ENCODE peak calls at places on chromosome 13, in seven cellular contexts. R is stomach, E is endodermal cell, C is pancreas, G is heart left ventricle, H is OCI-LY7, X is left ventricle myocardium inferior. D is an unnamed sample.

GRCh38 chr13:100517706-100518105 is 70.9 kb downstream of the GGACT start:
- DNase-seq in E (peak; percentile 39), R (no peak), X (no peak), G (no peak), H (no peak), C (no peak), D (no peak)

GRCh38 chr13:113114511-113115362 is 7.9 kb upstream of the F10 start:
- DNase-seq in E (peak; percentile 24), G (peak; percentile 0), H (no peak), R (peak; percentile 20), C (peak; percentile 51), X (no peak), D (no peak)

GRCh38 chr13:27496851-27497250 is 46.5 kb upstream of the MTIF3 start:
- DNase-seq in X (no peak), C (no peak), E (no peak), R (no peak), H (no peak), G (no peak), D (no peak)

GRCh38 chr13:112446867-112447266 is 70.7 kb downstream of the SPACA7 start:
- DNase-seq in G (no peak), E (peak; percentile 29), H (no peak), C (peak; percentile 49), X (no peak), R (no peak), D (no peak)

GRCh38 chr13:77857810-77858209 is 60.8 kb downstream of the EDNRB start:
- DNase-seq in G (no peak), H (no peak), R (no peak), X (no peak), C (no peak), E (no peak), D (no peak)

GRCh38 chr13:48186722-48187121 is 46.3 kb upstream of the ITM2B start:
- DNase-seq in X (no peak), R (no peak), C (no peak), E (no peak), H (no peak), G (no peak), D (no peak)

GRCh38 chr13:75222031-75222430 is 259.9 kb downstream of the TBC1D4 start:
- DNase-seq in E (no peak), C (no peak), H (no peak), R (no peak), G (no peak), X (no peak), D (peak; percentile 24)

GRCh38 chr13:73981595-73981994 is 152.6 kb downstream of the KLF12 start:
- DNase-seq in C (no peak), R (no peak), E (no peak), G (no peak), X (no peak), H (no peak), D (no peak)

GRCh38 chr13:47983070-47983469 is 18.0 kb downstream of the SUCLA2 start:
- DNase-seq in X (no peak), H (no peak), E (no peak), C (no peak), R (no peak), G (no peak), D (no peak)

GRCh38 chr13:79227418-79227817 is 178.6 kb downstream of the RBM26 start:
- DNase-seq in R (no peak), X (no peak), H (no peak), C (no peak), G (no peak), E (no peak), D (no peak)

GRCh38 chr13:47499358-47500150 is 501.5 kb downstream of the SUCLA2 start:
- DNase-seq in E (no peak), X (no peak), H (no peak), G (no peak), C (no peak), R (no peak), D (no peak)

GRCh38 chr13:49248433-49249002 is 793 bp downstream of the CDADC1 start:
- DNase-seq in H (peak; percentile 30), G (no peak), R (no peak), X (no peak), C (no peak), E (no peak), D (no peak)

GRCh38 chr13:93466502-93467036 is 240.0 kb downstream of the GPC6 start:
- DNase-seq in E (no peak), H (no peak), X (no peak), C (no peak), R (no peak), G (no peak), D (no peak)

GRCh38 chr13:67123165-67123564 is 107.0 kb downstream of the PCDH9 start:
- DNase-seq in R (peak; percentile 34), G (no peak), X (no peak), C (no peak), H (peak; percentile 31), E (no peak), D (no peak)

GRCh38 chr13:57264965-57265364 is 98.0 kb downstream of the PRR20E start:
- DNase-seq in G (no peak), C (no peak), R (no peak), E (no peak), X (no peak), H (no peak), D (no peak)

GRCh38 chr13:95564091-95564490 is 11.6 kb downstream of the CLDN10 start:
- DNase-seq in H (no peak), C (no peak), X (no peak), R (no peak), E (no peak), G (no peak), D (no peak)

GRCh38 chr13:94656766-94657165 is 55.1 kb downstream of the GPR180 start:
- DNase-seq in C (no peak), X (no peak), R (no peak), G (no peak), H (no peak), E (no peak), D (no peak)

GRCh38 chr13:50290186-50290585 is 274.9 kb downstream of the KCNRG start:
- DNase-seq in E (no peak), R (no peak), G (no peak), H (no peak), C (no peak), X (no peak), D (no peak)

GRCh38 chr13:106536244-106537034 is 977 bp upstream of the EFNB2 start:
- DNase-seq in C (peak; percentile 100), R (peak; percentile 93), G (peak; percentile 90), X (peak; percentile 90), E (peak; percentile 97), H (peak; percentile 80), D (peak; percentile 96)

GRCh38 chr13:106533940-106534843 is 1.3 kb downstream of the EFNB2 start:
- DNase-seq in G (peak; percentile 42), X (peak; percentile 28), C (peak; percentile 70), H (no peak), R (peak; percentile 53), E (peak; percentile 79), D (peak; percentile 50)

GRCh38 chr13:106533101-106533939 is 2.1 kb downstream of the EFNB2 start:
- DNase-seq in H (no peak), C (peak; percentile 91), R (peak; percentile 86), G (peak; percentile 85), E (peak; percentile 93), X (peak; percentile 81), D (peak; percentile 86)

GRCh38 chr13:106535552-106536243 is at the start of gene EFNB2:
- DNase-seq in R (peak; percentile 93), X (peak; percentile 88), C (peak; percentile 95), E (peak; percentile 95), G (peak; percentile 91), H (peak; percentile 89), D (peak; percentile 90)

GRCh38 chr13:106534844-106535551 is 464 bp downstream of the EFNB2 start:
- DNase-seq in X (peak; percentile 17), G (no peak), C (peak; percentile 72), H (peak; percentile 4), R (peak; percentile 35), E (peak; percentile 72), D (peak; percentile 49)
- H3K4me3 ChIP-seq in X (peak overlapping the region; percentile 77), G (peak overlapping the region; percentile 76), C (peak overlapping the region; percentile 71), H (peak overlapping the region; percentile 68), R (peak overlapping the region; percentile 66), E (peak overlapping the region; percentile 82), D (peak overlapping the region; percentile 88)

GRCh38 chr13:98997738-98998641 is 20.1 kb upstream of the DOCK9 start:
- DNase-seq in G (no peak), E (peak; percentile 30), H (no peak), C (no peak), R (no peak), X (no peak), D (no peak)
- H3K4me1 ChIP-seq in G (peaks cover 29% of the 10 kb centered on the region), E (peaks cover 5% of the 10 kb centered on the region), H (peaks cover 14% of the 10 kb centered on the region), C (no peaks in the 10 kb centered on the region), R (peaks cover 28% of the 10 kb centered on the region), X (peaks cover 60% of the 10 kb centered on the region), D (peaks cover 11% of the 10 kb centered on the region)

DNA sequence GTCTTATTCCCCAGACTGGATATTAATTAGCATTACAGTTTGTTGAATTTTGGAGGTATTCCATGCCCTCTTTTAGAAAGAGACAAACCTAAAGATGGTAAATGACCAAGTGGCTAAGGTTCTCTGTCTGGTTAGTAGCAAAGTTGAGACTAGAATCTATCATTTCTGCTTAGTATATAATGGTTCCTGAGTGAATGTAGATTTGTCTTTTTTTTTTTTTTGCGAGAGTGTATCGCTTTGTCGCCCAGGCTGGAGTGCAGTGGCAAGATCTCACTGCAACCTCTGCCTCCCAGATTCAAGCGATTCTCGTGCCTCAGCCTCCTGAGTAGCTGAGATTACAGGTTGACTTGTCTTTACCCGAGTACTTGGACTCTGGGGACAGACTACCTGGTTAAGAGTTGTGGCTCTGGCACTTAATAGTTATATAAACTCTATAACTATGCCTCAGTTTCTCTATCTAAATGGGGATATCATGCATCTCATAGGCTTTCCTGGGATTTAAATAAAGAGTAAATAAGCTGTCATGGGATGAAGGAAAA is 2.7 kb downstream of the NAA16 start:
- DNase-seq in E (no peak), G (no peak), X (no peak), C (no peak), R (no peak), H (no peak), D (no peak)
- H3K4me3 ChIP-seq in E (peak overlapping the region; percentile 99), G (peak overlapping the region; percentile 71), X (peak overlapping the region; percentile 96), C (peak overlapping the region; percentile 99), R (peak overlapping the region; percentile 91), H (peak overlapping the region; percentile 79), D (no peak overlapping the region)

GRCh38 chr13:24267283-24267682 is 42.1 kb upstream of the C1QTNF9 start:
- DNase-seq in X (no peak), E (no peak), G (peak; percentile 41), C (no peak), R (no peak), H (no peak), D (no peak)

GRCh38 chr13:24269803-24270202 is 39.6 kb upstream of the C1QTNF9 start:
- DNase-seq in E (no peak), H (no peak), R (no peak), G (no peak), X (no peak), C (no peak), D (no peak)

GRCh38 chr13:24265453-24265852 is 43.9 kb upstream of the C1QTNF9 start:
- DNase-seq in C (no peak), H (no peak), E (no peak), R (no peak), G (no peak), X (no peak), D (no peak)

GRCh38 chr13:24264976-24265375 is 44.4 kb upstream of the C1QTNF9 start:
- DNase-seq in H (no peak), G (no peak), R (no peak), X (no peak), C (no peak), E (no peak), D (no peak)

DNA sequence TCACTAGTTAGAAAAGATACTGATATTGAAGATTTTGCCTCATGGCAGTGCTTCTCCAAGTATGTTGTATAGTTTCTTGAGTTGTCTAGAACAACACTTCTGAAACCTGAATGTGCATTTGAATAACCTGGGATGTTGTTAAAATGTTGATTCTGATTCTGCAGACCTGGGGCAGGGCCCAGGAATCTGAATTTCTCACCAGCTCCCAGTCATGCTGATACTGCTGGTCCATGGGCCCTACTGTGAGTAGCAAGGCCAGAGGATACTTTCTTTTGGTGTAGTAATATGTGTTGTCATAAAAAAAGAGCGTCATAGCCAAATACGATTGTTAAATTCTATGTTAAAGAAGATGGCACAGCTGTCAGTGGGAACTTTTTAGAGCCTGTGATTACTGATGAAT is 41.6 kb upstream of the C1QTNF9 start:
- DNase-seq in X (no peak), R (no peak), H (no peak), E (no peak), C (no peak), G (no peak), D (no peak)
- H3K4me1 ChIP-seq in X (peaks cover 60% of the 10 kb centered on the region), R (peaks cover 62% of the 10 kb centered on the region), H (no peaks in the 10 kb centered on the region), E (peaks cover 6% of the 10 kb centered on the region), C (peaks cover 49% of the 10 kb centered on the region), G (peaks cover 21% of the 10 kb centered on the region), D (peaks cover 4% of the 10 kb centered on the region)

D was measured in right cardiac atrium.